ENCODE peak calls at places on chromosomes 1 and 21, in nine cellular contexts. One of them, this sample, is unnamed.

GRCh38 chr1:218339267-218339831 is 5.8 kb upstream of the TGFB2 start:
- DNase-seq in activated naive CD4-positive, alpha-beta T cell: no peak
- DNase-seq in T-helper 9 cell: no peak
- DNase-seq in activated CD4-positive, alpha-beta T cell treated with anti-CD3 and anti-CD28 coated beads, Interleukin-2, amount 50 U/mL, for 24 hours: no peak
- DNase-seq in tibial artery: no peak
- DNase-seq in Peyer's patch: no peak
- DNase-seq in pancreas: no peak
- DNase-seq in CD4-positive, CD25-positive, alpha-beta regulatory T cell: no peak
- DNase-seq in activated CD8-positive, alpha-beta memory T cell treated with anti-CD3 and anti-CD28 coated beads for 24 hours: no peak
- DNase-seq in this sample: no peak

GRCh38 chr1:62082456-62083363 is 111.9 kb upstream of the L1TD1 start:
- DNase-seq in CD4-positive, CD25-positive, alpha-beta regulatory T cell: peak
- DNase-seq in activated CD4-positive, alpha-beta T cell treated with anti-CD3 and anti-CD28 coated beads, Interleukin-2, amount 50 U/mL, for 24 hours: peak
- DNase-seq in pancreas: no peak
- DNase-seq in T-helper 9 cell: no peak
- DNase-seq in Peyer's patch: no peak
- DNase-seq in tibial artery: no peak
- DNase-seq in activated naive CD4-positive, alpha-beta T cell: no peak
- DNase-seq in activated CD8-positive, alpha-beta memory T cell treated with anti-CD3 and anti-CD28 coated beads for 24 hours: peak
- DNase-seq in this sample: peak

GRCh38 chr21:18164933-18165332 is 79.7 kb upstream of the CHODL start:
- DNase-seq in Peyer's patch: no peak
- DNase-seq in activated naive CD4-positive, alpha-beta T cell: no peak
- DNase-seq in CD4-positive, CD25-positive, alpha-beta regulatory T cell: no peak
- DNase-seq in tibial artery: no peak
- DNase-seq in T-helper 9 cell: no peak
- DNase-seq in activated CD4-positive, alpha-beta T cell treated with anti-CD3 and anti-CD28 coated beads, Interleukin-2, amount 50 U/mL, for 24 hours: no peak
- DNase-seq in activated CD8-positive, alpha-beta memory T cell treated with anti-CD3 and anti-CD28 coated beads for 24 hours: no peak
- DNase-seq in pancreas: no peak
- DNase-seq in this sample: no peak

GRCh38 chr1:22602060-22602740 is 34.2 kb upstream of the C1QA start:
- DNase-seq in activated naive CD4-positive, alpha-beta T cell: no peak
- DNase-seq in tibial artery: no peak
- DNase-seq in activated CD8-positive, alpha-beta memory T cell treated with anti-CD3 and anti-CD28 coated beads for 24 hours: no peak
- DNase-seq in Peyer's patch: no peak
- DNase-seq in T-helper 9 cell: no peak
- DNase-seq in activated CD4-positive, alpha-beta T cell treated with anti-CD3 and anti-CD28 coated beads, Interleukin-2, amount 50 U/mL, for 24 hours: no peak
- DNase-seq in CD4-positive, CD25-positive, alpha-beta regulatory T cell: no peak
- DNase-seq in pancreas: no peak
- DNase-seq in this sample: no peak

GRCh38 chr1:42927920-42928505 is 30.7 kb downstream of the SLC2A1 start:
- DNase-seq in activated CD8-positive, alpha-beta memory T cell treated with anti-CD3 and anti-CD28 coated beads for 24 hours: no peak
- DNase-seq in pancreas: no peak
- DNase-seq in Peyer's patch: no peak
- DNase-seq in activated naive CD4-positive, alpha-beta T cell: no peak
- DNase-seq in activated CD4-positive, alpha-beta T cell treated with anti-CD3 and anti-CD28 coated beads, Interleukin-2, amount 50 U/mL, for 24 hours: no peak
- DNase-seq in CD4-positive, CD25-positive, alpha-beta regulatory T cell: no peak
- DNase-seq in T-helper 9 cell: no peak
- DNase-seq in tibial artery: no peak
- DNase-seq in this sample: no peak

GRCh38 chr1:221979461-221980032 is 237.7 kb upstream of the DUSP10 start:
- DNase-seq in CD4-positive, CD25-positive, alpha-beta regulatory T cell: no peak
- DNase-seq in activated CD4-positive, alpha-beta T cell treated with anti-CD3 and anti-CD28 coated beads, Interleukin-2, amount 50 U/mL, for 24 hours: no peak
- DNase-seq in activated CD8-positive, alpha-beta memory T cell treated with anti-CD3 and anti-CD28 coated beads for 24 hours: no peak
- DNase-seq in tibial artery: no peak
- DNase-seq in T-helper 9 cell: no peak
- DNase-seq in activated naive CD4-positive, alpha-beta T cell: no peak
- DNase-seq in Peyer's patch: no peak
- DNase-seq in pancreas: no peak
- DNase-seq in this sample: no peak

GRCh38 chr1:109629372-109630030 is 9.9 kb downstream of the AMPD2 start:
- DNase-seq in T-helper 9 cell: no peak
- DNase-seq in activated CD4-positive, alpha-beta T cell treated with anti-CD3 and anti-CD28 coated beads, Interleukin-2, amount 50 U/mL, for 24 hours: no peak
- DNase-seq in tibial artery: peak
- DNase-seq in Peyer's patch: no peak
- DNase-seq in activated naive CD4-positive, alpha-beta T cell: no peak
- DNase-seq in activated CD8-positive, alpha-beta memory T cell treated with anti-CD3 and anti-CD28 coated beads for 24 hours: no peak
- DNase-seq in CD4-positive, CD25-positive, alpha-beta regulatory T cell: no peak
- DNase-seq in pancreas: no peak
- DNase-seq in this sample: no peak

GRCh38 chr1:101290119-101290921 is 53.5 kb downstream of the S1PR1 start:
- DNase-seq in T-helper 9 cell: no peak
- DNase-seq in pancreas: no peak
- DNase-seq in Peyer's patch: no peak
- DNase-seq in activated CD8-positive, alpha-beta memory T cell treated with anti-CD3 and anti-CD28 coated beads for 24 hours: peak
- DNase-seq in activated CD4-positive, alpha-beta T cell treated with anti-CD3 and anti-CD28 coated beads, Interleukin-2, amount 50 U/mL, for 24 hours: no peak
- DNase-seq in activated naive CD4-positive, alpha-beta T cell: no peak
- DNase-seq in CD4-positive, CD25-positive, alpha-beta regulatory T cell: no peak
- DNase-seq in tibial artery: no peak
- DNase-seq in this sample: no peak

GRCh38 chr1:208256091-208256490 is 11.9 kb upstream of the PLXNA2 start:
- DNase-seq in activated naive CD4-positive, alpha-beta T cell: no peak
- DNase-seq in Peyer's patch: no peak
- DNase-seq in CD4-positive, CD25-positive, alpha-beta regulatory T cell: no peak
- DNase-seq in pancreas: no peak
- DNase-seq in activated CD8-positive, alpha-beta memory T cell treated with anti-CD3 and anti-CD28 coated beads for 24 hours: no peak
- DNase-seq in T-helper 9 cell: no peak
- DNase-seq in activated CD4-positive, alpha-beta T cell treated with anti-CD3 and anti-CD28 coated beads, Interleukin-2, amount 50 U/mL, for 24 hours: no peak
- DNase-seq in tibial artery: no peak
- DNase-seq in this sample: no peak

GRCh38 chr1:39733161-39733560 is 5.5 kb upstream of the PPIE start:
- DNase-seq in activated naive CD4-positive, alpha-beta T cell: no peak
- DNase-seq in tibial artery: no peak
- DNase-seq in pancreas: peak
- DNase-seq in activated CD8-positive, alpha-beta memory T cell treated with anti-CD3 and anti-CD28 coated beads for 24 hours: peak
- DNase-seq in T-helper 9 cell: no peak
- DNase-seq in CD4-positive, CD25-positive, alpha-beta regulatory T cell: no peak
- DNase-seq in activated CD4-positive, alpha-beta T cell treated with anti-CD3 and anti-CD28 coated beads, Interleukin-2, amount 50 U/mL, for 24 hours: no peak
- DNase-seq in Peyer's patch: no peak
- DNase-seq in this sample: no peak

GRCh38 chr1:208154040-208154439 is 90.1 kb downstream of the PLXNA2 start:
- DNase-seq in Peyer's patch: peak
- DNase-seq in activated CD8-positive, alpha-beta memory T cell treated with anti-CD3 and anti-CD28 coated beads for 24 hours: no peak
- DNase-seq in activated naive CD4-positive, alpha-beta T cell: no peak
- DNase-seq in CD4-positive, CD25-positive, alpha-beta regulatory T cell: no peak
- DNase-seq in activated CD4-positive, alpha-beta T cell treated with anti-CD3 and anti-CD28 coated beads, Interleukin-2, amount 50 U/mL, for 24 hours: no peak
- DNase-seq in tibial artery: peak
- DNase-seq in pancreas: no peak
- DNase-seq in T-helper 9 cell: no peak
- DNase-seq in this sample: no peak

GRCh38 chr1:228014235-228014930 is 7.6 kb downstream of the WNT3A start:
- DNase-seq in tibial artery: peak
- DNase-seq in Peyer's patch: peak
- DNase-seq in T-helper 9 cell: no peak
- DNase-seq in activated CD8-positive, alpha-beta memory T cell treated with anti-CD3 and anti-CD28 coated beads for 24 hours: peak
- DNase-seq in pancreas: peak
- DNase-seq in CD4-positive, CD25-positive, alpha-beta regulatory T cell: no peak
- DNase-seq in activated CD4-positive, alpha-beta T cell treated with anti-CD3 and anti-CD28 coated beads, Interleukin-2, amount 50 U/mL, for 24 hours: no peak
- DNase-seq in activated naive CD4-positive, alpha-beta T cell: no peak
- DNase-seq in this sample: peak

GRCh38 chr1:223429313-223429731 is 36.1 kb downstream of the CCDC185 start:
- DNase-seq in activated naive CD4-positive, alpha-beta T cell: no peak
- DNase-seq in activated CD8-positive, alpha-beta memory T cell treated with anti-CD3 and anti-CD28 coated beads for 24 hours: no peak
- DNase-seq in activated CD4-positive, alpha-beta T cell treated with anti-CD3 and anti-CD28 coated beads, Interleukin-2, amount 50 U/mL, for 24 hours: no peak
- DNase-seq in pancreas: no peak
- DNase-seq in T-helper 9 cell: no peak
- DNase-seq in CD4-positive, CD25-positive, alpha-beta regulatory T cell: no peak
- DNase-seq in Peyer's patch: no peak
- DNase-seq in tibial artery: peak
- DNase-seq in this sample: no peak

GRCh38 chr1:113415256-113416189 is 25.2 kb downstream of the MAGI3 start:
- DNase-seq in activated naive CD4-positive, alpha-beta T cell: no peak
- DNase-seq in tibial artery: no peak
- DNase-seq in activated CD4-positive, alpha-beta T cell treated with anti-CD3 and anti-CD28 coated beads, Interleukin-2, amount 50 U/mL, for 24 hours: no peak
- DNase-seq in pancreas: no peak
- DNase-seq in activated CD8-positive, alpha-beta memory T cell treated with anti-CD3 and anti-CD28 coated beads for 24 hours: no peak
- DNase-seq in CD4-positive, CD25-positive, alpha-beta regulatory T cell: no peak
- DNase-seq in T-helper 9 cell: no peak
- DNase-seq in Peyer's patch: no peak
- DNase-seq in this sample: no peak

GRCh38 chr1:58457023-58457635 is 89.4 kb downstream of the OMA1 start:
- DNase-seq in T-helper 9 cell: no peak
- DNase-seq in activated CD4-positive, alpha-beta T cell treated with anti-CD3 and anti-CD28 coated beads, Interleukin-2, amount 50 U/mL, for 24 hours: no peak
- DNase-seq in pancreas: no peak
- DNase-seq in activated naive CD4-positive, alpha-beta T cell: no peak
- DNase-seq in tibial artery: no peak
- DNase-seq in Peyer's patch: no peak
- DNase-seq in activated CD8-positive, alpha-beta memory T cell treated with anti-CD3 and anti-CD28 coated beads for 24 hours: no peak
- DNase-seq in CD4-positive, CD25-positive, alpha-beta regulatory T cell: no peak
- DNase-seq in this sample: no peak

GRCh38 chr1:243343970-243344749 is 88.3 kb downstream of the SDCCAG8 start:
- DNase-seq in T-helper 9 cell: no peak
- DNase-seq in Peyer's patch: no peak
- DNase-seq in tibial artery: no peak
- DNase-seq in CD4-positive, CD25-positive, alpha-beta regulatory T cell: no peak
- DNase-seq in activated CD8-positive, alpha-beta memory T cell treated with anti-CD3 and anti-CD28 coated beads for 24 hours: no peak
- DNase-seq in pancreas: no peak
- DNase-seq in activated CD4-positive, alpha-beta T cell treated with anti-CD3 and anti-CD28 coated beads, Interleukin-2, amount 50 U/mL, for 24 hours: no peak
- DNase-seq in activated naive CD4-positive, alpha-beta T cell: no peak
- DNase-seq in this sample: no peak

GRCh38 chr1:10870493-10871096 is 74.1 kb upstream of the CASZ1 start:
- DNase-seq in activated CD4-positive, alpha-beta T cell treated with anti-CD3 and anti-CD28 coated beads, Interleukin-2, amount 50 U/mL, for 24 hours: no peak
- DNase-seq in pancreas: no peak
- DNase-seq in CD4-positive, CD25-positive, alpha-beta regulatory T cell: no peak
- DNase-seq in activated CD8-positive, alpha-beta memory T cell treated with anti-CD3 and anti-CD28 coated beads for 24 hours: no peak
- DNase-seq in tibial artery: no peak
- DNase-seq in Peyer's patch: no peak
- DNase-seq in activated naive CD4-positive, alpha-beta T cell: no peak
- DNase-seq in T-helper 9 cell: no peak
- DNase-seq in this sample: no peak

GRCh38 chr1:60589916-60590315 is 492.4 kb upstream of the NFIA start:
- DNase-seq in activated CD4-positive, alpha-beta T cell treated with anti-CD3 and anti-CD28 coated beads, Interleukin-2, amount 50 U/mL, for 24 hours: no peak
- DNase-seq in activated naive CD4-positive, alpha-beta T cell: no peak
- DNase-seq in tibial artery: no peak
- DNase-seq in T-helper 9 cell: no peak
- DNase-seq in Peyer's patch: no peak
- DNase-seq in CD4-positive, CD25-positive, alpha-beta regulatory T cell: no peak
- DNase-seq in activated CD8-positive, alpha-beta memory T cell treated with anti-CD3 and anti-CD28 coated beads for 24 hours: no peak
- DNase-seq in pancreas: no peak
- DNase-seq in this sample: no peak

GRCh38 chr21:41095983-41096382 is 72.0 kb upstream of the BACE2 start:
- DNase-seq in T-helper 9 cell: no peak
- DNase-seq in Peyer's patch: no peak
- DNase-seq in tibial artery: no peak
- DNase-seq in activated naive CD4-positive, alpha-beta T cell: no peak
- DNase-seq in activated CD4-positive, alpha-beta T cell treated with anti-CD3 and anti-CD28 coated beads, Interleukin-2, amount 50 U/mL, for 24 hours: no peak
- DNase-seq in activated CD8-positive, alpha-beta memory T cell treated with anti-CD3 and anti-CD28 coated beads for 24 hours: no peak
- DNase-seq in CD4-positive, CD25-positive, alpha-beta regulatory T cell: no peak
- DNase-seq in pancreas: no peak
- DNase-seq in this sample: no peak

GRCh38 chr1:200351826-200352549 is 57.8 kb downstream of the ZNF281 start:
- DNase-seq in activated CD4-positive, alpha-beta T cell treated with anti-CD3 and anti-CD28 coated beads, Interleukin-2, amount 50 U/mL, for 24 hours: no peak
- DNase-seq in activated CD8-positive, alpha-beta memory T cell treated with anti-CD3 and anti-CD28 coated beads for 24 hours: no peak
- DNase-seq in CD4-positive, CD25-positive, alpha-beta regulatory T cell: no peak
- DNase-seq in Peyer's patch: no peak
- DNase-seq in activated naive CD4-positive, alpha-beta T cell: no peak
- DNase-seq in tibial artery: no peak
- DNase-seq in pancreas: no peak
- DNase-seq in T-helper 9 cell: no peak
- DNase-seq in this sample: no peak

GRCh38 chr1:159054427-159054826 is 22.1 kb downstream of the AIM2 start:
- DNase-seq in activated naive CD4-positive, alpha-beta T cell: no peak
- DNase-seq in Peyer's patch: no peak
- DNase-seq in pancreas: no peak
- DNase-seq in activated CD8-positive, alpha-beta memory T cell treated with anti-CD3 and anti-CD28 coated beads for 24 hours: no peak
- DNase-seq in activated CD4-positive, alpha-beta T cell treated with anti-CD3 and anti-CD28 coated beads, Interleukin-2, amount 50 U/mL, for 24 hours: no peak
- DNase-seq in CD4-positive, CD25-positive, alpha-beta regulatory T cell: no peak
- DNase-seq in T-helper 9 cell: no peak
- DNase-seq in tibial artery: no peak
- DNase-seq in this sample: no peak

GRCh38 chr1:10228528-10228927 is 18.2 kb downstream of the KIF1B start:
- DNase-seq in CD4-positive, CD25-positive, alpha-beta regulatory T cell: no peak
- DNase-seq in tibial artery: no peak
- DNase-seq in activated CD8-positive, alpha-beta memory T cell treated with anti-CD3 and anti-CD28 coated beads for 24 hours: no peak
- DNase-seq in activated CD4-positive, alpha-beta T cell treated with anti-CD3 and anti-CD28 coated beads, Interleukin-2, amount 50 U/mL, for 24 hours: no peak
- DNase-seq in activated naive CD4-positive, alpha-beta T cell: no peak
- DNase-seq in Peyer's patch: no peak
- DNase-seq in pancreas: no peak
- DNase-seq in T-helper 9 cell: no peak
- DNase-seq in this sample: no peak

GRCh38 chr21:38917045-38917774 is 111.5 kb downstream of the ETS2 start:
- DNase-seq in pancreas: no peak
- DNase-seq in activated naive CD4-positive, alpha-beta T cell: no peak
- DNase-seq in T-helper 9 cell: no peak
- DNase-seq in activated CD4-positive, alpha-beta T cell treated with anti-CD3 and anti-CD28 coated beads, Interleukin-2, amount 50 U/mL, for 24 hours: no peak
- DNase-seq in Peyer's patch: peak
- DNase-seq in activated CD8-positive, alpha-beta memory T cell treated with anti-CD3 and anti-CD28 coated beads for 24 hours: no peak
- DNase-seq in tibial artery: no peak
- DNase-seq in CD4-positive, CD25-positive, alpha-beta regulatory T cell: no peak
- DNase-seq in this sample: no peak

GRCh38 chr1:42955311-42956063 is 3.2 kb downstream of the SLC2A1 start:
- DNase-seq in tibial artery: no peak
- DNase-seq in activated naive CD4-positive, alpha-beta T cell: no peak
- DNase-seq in Peyer's patch: no peak
- DNase-seq in pancreas: no peak
- DNase-seq in activated CD4-positive, alpha-beta T cell treated with anti-CD3 and anti-CD28 coated beads, Interleukin-2, amount 50 U/mL, for 24 hours: no peak
- DNase-seq in activated CD8-positive, alpha-beta memory T cell treated with anti-CD3 and anti-CD28 coated beads for 24 hours: no peak
- DNase-seq in CD4-positive, CD25-positive, alpha-beta regulatory T cell: no peak
- DNase-seq in T-helper 9 cell: no peak
- DNase-seq in this sample: peak

This sample was measured in activated gamma-delta T cell treated with Interleukin-2 at 50 U/mL for 16 hours.